ENCODE peak calls at places on chromosomes 3 and 15, in four cellular contexts. B, Q, I and V are unnamed samples. For H3K27me3 and H3K9me3, the result is how much of the 10 kb centered on the place peaks cover.

GRCh38 chr3:44954962-44955361 is 21.0 kb downstream of the ZDHHC3 start:
- DNase-seq in B (no peak), Q (no peak), I (no peak), V (no peak)

GRCh38 chr3:168216851-168217250 is 121.1 kb upstream of the GOLIM4 start:
- DNase-seq in B (no peak), Q (no peak), I (no peak), V (no peak)

GRCh38 chr15:65211157-65211982 is at the start of gene CILP:
- DNase-seq in B (peak), Q (peak), I (no peak), V (peak)

GRCh38 chr15:52069559-52069958 is 43.0 kb downstream of the BCL2L10 start:
- DNase-seq in B (no peak), Q (no peak), I (no peak), V (no peak)

GRCh38 chr15:50380089-50380488 is 25.1 kb upstream of the GABPB1 start:
- DNase-seq in B (no peak), Q (no peak), I (no peak), V (peak)

GRCh38 chr3:74267126-74267525 is 347.3 kb downstream of the CNTN3 start:
- DNase-seq in B (no peak), Q (no peak), I (no peak), V (no peak)

GRCh38 chr3:69579527-69580165 is 159.6 kb upstream of the MITF start:
- DNase-seq in B (no peak), Q (no peak), I (no peak), V (no peak)

GRCh38 chr15:62899090-62899493 is 143.5 kb upstream of the TPM1 start:
- DNase-seq in B (no peak), Q (no peak), I (no peak), V (no peak)

GRCh38 chr3:51391075-51391565 is at the start of gene RBM15B:
- DNase-seq in B (peak), Q (peak), I (peak), V (peak)

GRCh38 chr3:107506458-107506857 is 16.3 kb upstream of the BBX start:
- DNase-seq in B (no peak), Q (no peak), I (no peak), V (peak)

GRCh38 chr3:141853146-141853690 is 23.2 kb upstream of the ATP1B3 start:
- DNase-seq in B (no peak), Q (no peak), I (no peak), V (peak)

GRCh38 chr3:152296990-152297389 is 28.3 kb downstream of the MBNL1 start:
- DNase-seq in B (no peak), Q (no peak), I (no peak), V (no peak)

GRCh38 chr3:189143321-189143720 is 28.4 kb upstream of the TPRG1 start:
- DNase-seq in B (no peak), Q (no peak), I (no peak), V (no peak)

GRCh38 chr3:3629911-3630310 is 169.3 kb upstream of the LRRN1 start:
- DNase-seq in B (no peak), Q (no peak), I (no peak), V (no peak)

GRCh38 chr3:126743781-126744180 is 39.7 kb downstream of the CHCHD6 start:
- DNase-seq in B (no peak), Q (no peak), I (no peak), V (no peak)

GRCh38 chr3:136151219-136151618 is 44.9 kb downstream of the MSL2 start:
- DNase-seq in B (no peak), Q (no peak), I (no peak), V (no peak)

GRCh38 chr15:61660579-61660978 is 399.7 kb downstream of the VPS13C start:
- DNase-seq in B (no peak), Q (no peak), I (no peak), V (peak)

GRCh38 chr3:4045756-4046155 is 246.5 kb downstream of the LRRN1 start:
- DNase-seq in B (no peak), Q (no peak), I (no peak), V (no peak)

GRCh38 chr3:45174234-45174633 is 28.1 kb upstream of the CDCP1 start:
- DNase-seq in B (no peak), Q (no peak), I (no peak), V (no peak)

GRCh38 chr3:136893848-136894443 is 31.9 kb downstream of the NCK1 start:
- DNase-seq in B (no peak), Q (peak), I (no peak), V (peak)

GRCh38 chr3:139830817-139831216 is 104.2 kb upstream of the CLSTN2 start:
- DNase-seq in B (no peak), Q (no peak), I (no peak), V (peak)

GRCh38 chr3:37969601-37970100 is 20.9 kb upstream of the VILL start:
- DNase-seq in B (no peak), Q (no peak), I (no peak), V (no peak)

GRCh38 chr3:32814371-32814770 is 3.4 kb upstream of the TRIM71 start:
- DNase-seq in B (no peak), Q (no peak), I (no peak), V (no peak)

GRCh38 chr3:124032351-124032880 is 40.5 kb upstream of the ROPN1 start:
- DNase-seq in B (no peak), Q (peak), I (no peak), V (peak)

GRCh38 chr3:42539871-42540714 is 37.6 kb downstream of the VIPR1 start:
- DNase-seq in B (no peak), Q (peak), I (peak), V (peak)

GRCh38 chr3:195887670-195888069 is 20.7 kb downstream of the TNK2 start:
- DNase-seq in B (no peak), Q (no peak), I (no peak), V (no peak)

GRCh38 chr3:42179110-42179725 is 86.8 kb downstream of the CCK start:
- DNase-seq in B (no peak), Q (peak), I (no peak), V (peak)

GRCh38 chr3:164903820-164904451 is 174.4 kb downstream of the SI start:
- DNase-seq in B (no peak), Q (no peak), I (no peak), V (no peak)

DNA sequence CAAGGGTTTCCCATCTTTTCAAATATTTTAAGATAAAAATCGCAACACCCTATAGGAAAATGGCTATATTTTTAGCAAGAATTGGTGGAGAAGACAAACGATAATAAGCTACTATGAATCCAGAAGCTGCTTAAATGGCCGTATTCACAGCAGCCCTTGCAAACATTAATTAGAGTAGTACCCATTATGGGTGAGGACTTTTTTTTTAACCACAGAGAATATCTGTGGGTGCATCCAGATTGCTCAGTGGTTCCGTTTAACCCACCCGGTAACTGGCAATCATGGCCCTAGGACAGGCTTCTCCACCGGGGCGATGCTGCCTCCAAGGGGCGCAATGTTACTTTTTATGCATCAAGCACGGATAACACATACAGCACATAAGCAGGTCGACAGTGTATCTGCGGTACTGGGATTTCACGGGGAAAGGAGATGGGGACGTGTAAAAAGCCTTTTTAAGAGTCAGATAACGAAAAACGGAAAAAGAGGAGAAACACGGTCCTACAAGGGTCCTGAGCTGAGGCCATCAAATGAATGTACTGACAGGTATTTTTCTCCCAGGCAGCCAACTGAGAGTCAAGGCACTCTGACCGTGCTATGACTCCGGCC is 968 bp upstream of the TMEM266 start:
- DNase-seq in B (no peak), Q (peak), I (no peak), V (peak)
- H3K4me3 ChIP-seq in B (peak), Q (peak), I (peak), V (peak)

GRCh38 chr3:50303038-50303815 is at the start of gene HYAL1:
- DNase-seq in B (peak), Q (no peak), I (no peak), V (no peak)
- H3K27me3 ChIP-seq in B (under half), Q (under half), I (under half), V (under half)

GRCh38 chr3:176214758-176215157 is 982.5 kb downstream of the TBL1XR1 start:
- DNase-seq in B (no peak), Q (no peak), I (no peak), V (no peak)
- H3K9me3 ChIP-seq in B (under half), Q (under half), I (under half), V (under half)

GRCh38 chr3:86985427-86985826 is 5.5 kb downstream of the VGLL3 start:
- DNase-seq in B (no peak), Q (no peak), I (no peak), V (peak)
- H3K4me3 ChIP-seq in B (peak), Q (no peak), I (no peak), V (peak)

DNA sequence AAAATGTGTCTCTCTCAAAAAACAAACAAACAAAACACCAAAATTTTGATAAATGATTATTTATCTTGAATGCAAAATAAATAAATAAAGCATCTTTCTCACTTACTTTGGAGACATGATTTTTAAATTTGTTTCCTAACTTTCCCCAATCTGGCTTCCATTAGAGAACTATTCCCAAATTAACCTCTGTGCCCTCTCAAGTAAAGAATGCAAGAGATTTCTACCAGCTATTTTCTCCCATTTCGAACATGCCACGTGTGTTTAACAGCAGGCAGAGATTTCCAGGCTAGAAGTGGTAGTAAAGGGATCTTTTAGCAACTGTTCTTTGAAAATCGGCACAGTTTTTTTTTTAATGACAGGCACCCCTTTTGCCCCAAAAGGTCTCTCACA is 269.1 kb downstream of the SHQ1 start:
- DNase-seq in B (no peak), Q (no peak), I (no peak), V (peak)
- H3K27me3 ChIP-seq in B (under half), Q (under half), I (under half), V (under half)

GRCh38 chr3:13901935-13902584 is 22.2 kb upstream of the WNT7A start:
- DNase-seq in B (no peak), Q (no peak), I (no peak), V (no peak)
- H3K9me3 ChIP-seq in B (half or more), Q (under half), I (under half), V (half or more)

GRCh38 chr3:15861163-15861562 is 63.4 kb upstream of the ANKRD28 start:
- DNase-seq in B (no peak), Q (no peak), I (no peak), V (no peak)
- H3K4me3 ChIP-seq in B (peak), Q (no peak), I (no peak), V (peak)

DNA sequence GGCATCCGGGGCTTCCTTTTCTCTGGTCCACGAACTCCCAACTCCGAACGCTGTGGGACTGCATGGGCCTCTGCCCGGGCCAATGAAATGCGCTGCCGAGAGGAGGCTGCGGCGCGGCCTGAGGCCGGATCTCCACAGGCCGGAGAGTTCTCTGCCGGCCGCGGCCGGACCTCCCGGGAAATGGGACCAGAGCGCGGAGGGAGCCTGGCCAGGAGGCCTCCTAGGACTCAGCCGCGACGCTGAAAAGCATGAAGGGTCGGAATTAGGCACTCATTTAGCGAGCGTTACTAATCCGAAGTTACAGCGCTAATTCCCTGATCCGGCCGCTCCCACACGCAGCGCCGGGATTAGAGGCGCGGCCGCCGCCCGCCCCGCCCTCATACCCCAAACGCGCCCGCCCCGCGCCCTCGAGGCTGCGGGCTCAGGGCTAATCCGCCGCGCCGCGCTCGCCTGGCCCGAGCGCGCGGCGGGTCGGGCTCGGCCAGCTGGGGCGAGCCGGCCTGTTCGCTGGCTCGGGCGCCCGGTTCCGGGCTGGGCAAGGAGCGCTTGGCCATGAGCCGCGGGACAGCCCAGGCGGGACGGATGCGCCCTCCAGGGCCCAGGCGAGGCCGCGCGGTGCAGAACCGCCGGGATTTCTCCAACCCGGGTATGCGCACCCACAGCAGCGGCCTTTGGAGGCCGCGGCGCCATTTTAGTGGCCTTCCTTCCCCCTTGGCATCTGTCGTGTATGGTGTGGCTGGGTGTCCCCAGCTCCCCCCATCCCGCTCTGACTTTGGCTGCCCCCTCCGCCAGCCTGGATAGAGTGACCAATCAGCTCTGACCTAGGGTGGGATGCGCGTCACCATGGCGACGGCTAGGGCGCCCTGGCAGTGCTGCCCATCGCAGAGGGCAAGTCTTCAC is 36.8 kb upstream of the POLG start:
- DNase-seq in B (no peak), Q (no peak), I (no peak), V (peak)
- H3K27me3 ChIP-seq in B (half or more), Q (under half), I (half or more), V (half or more)

GRCh38 chr15:71823801-71824200 is 13.4 kb downstream of the NR2E3 start:
- DNase-seq in B (no peak), Q (no peak), I (no peak), V (no peak)
- H3K9me3 ChIP-seq in B (half or more), Q (under half), I (under half), V (half or more)